ENCODE peak calls at places on chromosome 7, in six cellular contexts. C is H7; O is psoas muscle; E is M059J; T is stimulated activated naive B cell treated with anti-CD40 and anti-IgM and Interleukin-4, amounts not matched to agents 10 μg/mL and 1 μg/mL and 100 μg/mL, for 72 hours; R is caudate nucleus. Q is an unnamed sample.

GRCh38 chr7:128831178-128831993 is 1.2 kb downstream of the FLNC start:
- DNase-seq in R (no peak), O (peak; percentile 71), E (peak; percentile 75), T (no peak), C (peak; percentile 91), Q (peak; percentile 92)

GRCh38 chr7:141585592-141586510 is 34.6 kb downstream of the AGK start:
- DNase-seq in E (peak; percentile 96), T (peak; percentile 34), C (no peak), R (no peak), O (no peak), Q (peak; percentile 76)

GRCh38 chr7:44801890-44802289 is 5.4 kb downstream of the PPIA start:
- DNase-seq in R (no peak), E (peak; percentile 60), T (no peak), O (no peak), C (no peak), Q (no peak)

GRCh38 chr7:105493928-105494325 is 28.1 kb downstream of the PUS7 start:
- DNase-seq in O (no peak), R (no peak), C (no peak), T (no peak), E (peak; percentile 83), Q (no peak)

GRCh38 chr7:158991824-158992621 is 135.7 kb downstream of the DYNC2I1 start:
- DNase-seq in C (peak; percentile 72), R (no peak), E (no peak), O (no peak), T (no peak), Q (no peak)

GRCh38 chr7:70458195-70458695 is 673.7 kb upstream of the GALNT17 start:
- DNase-seq in O (no peak), R (no peak), T (no peak), E (no peak), C (no peak), Q (peak; percentile 15)

GRCh38 chr7:44967571-44968446 is 11.0 kb downstream of the MYO1G start:
- DNase-seq in T (no peak), R (no peak), E (peak; percentile 44), O (no peak), C (peak; percentile 86), Q (peak; percentile 60)

GRCh38 chr7:73618538-73618937 is 5.8 kb downstream of the MLXIPL start:
- DNase-seq in C (no peak), O (no peak), E (no peak), R (no peak), T (no peak), Q (peak; percentile 51)

GRCh38 chr7:37683263-37684120 is at the start of gene GPR141:
- DNase-seq in O (no peak), R (no peak), E (no peak), C (no peak), T (peak; percentile 26), Q (no peak)